ENCODE peak calls at places on chromosome 9, in four cellular contexts. W is neuronal stem cell, E is neural crest cell, B is left ventricle myocardium inferior. Q is an unnamed sample.

GRCh38 chr9:82168585-82168984 is 180.0 kb downstream of the SPATA31D1 start:
- DNase-seq in W (no peak), E (no peak), B (no peak), Q (no peak)

GRCh38 chr9:129164246-129164930 is 13.7 kb downstream of the IER5L start:
- DNase-seq in W (no peak), E (no peak), B (no peak), Q (no peak)

GRCh38 chr9:136465500-136466154 is 17.2 kb downstream of the SEC16A start:
- DNase-seq in W (no peak), E (no peak), B (no peak), Q (no peak)

GRCh38 chr9:113673726-113674125 is 202.4 kb upstream of the ZNF618 start:
- DNase-seq in W (no peak), E (no peak), B (no peak), Q (no peak)

GRCh38 chr9:115941561-115942315 is 211.9 kb upstream of the PAPPA start:
- DNase-seq in W (no peak), E (no peak), B (no peak), Q (no peak)

GRCh38 chr9:76218151-76218867 is 175.9 kb downstream of the RFK start:
- DNase-seq in W (no peak), E (no peak), B (no peak), Q (no peak)

GRCh38 chr9:81537964-81538363 is 151.4 kb downstream of the TLE1 start:
- DNase-seq in W (no peak), E (no peak), B (no peak), Q (no peak)

GRCh38 chr9:133374612-133375115 is 1.2 kb downstream of the SURF4 start:
- DNase-seq in W (no peak), E (no peak), B (no peak), Q (no peak)

GRCh38 chr9:84990416-84990815 is 320.9 kb downstream of the NTRK2 start:
- DNase-seq in W (no peak), E (no peak), B (no peak), Q (no peak)

GRCh38 chr9:35350827-35351549 is 138.9 kb upstream of the RUSC2 start:
- DNase-seq in W (no peak), E (no peak), B (no peak), Q (no peak)

GRCh38 chr9:110969971-110970381 is 68.3 kb downstream of the LPAR1 start:
- DNase-seq in W (no peak), E (no peak), B (no peak), Q (no peak)

GRCh38 chr9:87340391-87340790 is 157.3 kb upstream of the DAPK1 start:
- DNase-seq in W (no peak), E (no peak), B (no peak), Q (no peak)

GRCh38 chr9:30505311-30505710 is 1879.1 kb upstream of the ACO1 start:
- DNase-seq in W (no peak), E (no peak), B (no peak), Q (no peak)

GRCh38 chr9:99677281-99677680 is 144.4 kb upstream of the NR4A3 start:
- DNase-seq in W (no peak), E (no peak), B (no peak), Q (no peak)

GRCh38 chr9:68455436-68455835 is 85.2 kb downstream of the TMEM252 start:
- DNase-seq in W (no peak), E (no peak), B (no peak), Q (no peak)

GRCh38 chr9:111902396-111903147 is 6.0 kb downstream of the UGCG start:
- DNase-seq in W (no peak), E (no peak), B (no peak), Q (no peak)

GRCh38 chr9:134592819-134593200 is 48.8 kb upstream of the COL5A1 start:
- DNase-seq in W (no peak), E (no peak), B (no peak), Q (no peak)

GRCh38 chr9:95078516-95078915 is 239.0 kb downstream of the FANCC start:
- DNase-seq in W (no peak), E (no peak), B (no peak), Q (peak; percentile 28)

GRCh38 chr9:127133739-127134167 is 11.3 kb upstream of the ANGPTL2 start:
- DNase-seq in W (no peak), E (no peak), B (peak; percentile 73), Q (peak; percentile 34)

GRCh38 chr9:3894764-3895163 is 369.0 kb upstream of the RFX3 start:
- DNase-seq in W (no peak), E (no peak), B (no peak), Q (no peak)

GRCh38 chr9:106771618-106772017 is 91.3 kb upstream of the ZNF462 start:
- DNase-seq in W (no peak), E (no peak), B (peak; percentile 26), Q (peak; percentile 54)

GRCh38 chr9:18568969-18569368 is 95.0 kb downstream of the ADAMTSL1 start:
- DNase-seq in W (no peak), E (no peak), B (no peak), Q (no peak)

GRCh38 chr9:17843236-17843635 is 264.4 kb downstream of the SH3GL2 start:
- DNase-seq in W (no peak), E (no peak), B (no peak), Q (no peak)

GRCh38 chr9:135214706-135215105 is 127.2 kb downstream of the OLFM1 start:
- DNase-seq in W (no peak), E (no peak), B (no peak), Q (no peak)

GRCh38 chr9:7938092-7938491 is 138.5 kb upstream of the DMAC1 start:
- DNase-seq in W (no peak), E (no peak), B (no peak), Q (no peak)

GRCh38 chr9:2838356-2838983 is 5.4 kb downstream of the PUM3 start:
- DNase-seq in W (no peak), E (no peak), B (no peak), Q (no peak)

GRCh38 chr9:91092214-91092613 is 269.5 kb downstream of the AUH start:
- DNase-seq in W (no peak), E (no peak), B (no peak), Q (no peak)

GRCh38 chr9:97740848-97741821 is 44.0 kb upstream of the XPA start:
- DNase-seq in W (peak; percentile 75), E (peak; percentile 60), B (peak; percentile 65), Q (peak; percentile 50)

GRCh38 chr9:129907196-129907595 is 71.9 kb downstream of the USP20 start:
- DNase-seq in W (no peak), E (no peak), B (no peak), Q (no peak)

GRCh38 chr9:1047605-1048235 is 2.4 kb upstream of the DMRT2 start:
- DNase-seq in W (no peak), E (no peak), B (no peak), Q (no peak)

GRCh38 chr9:72315510-72316287 is 49.3 kb downstream of the ZFAND5 start:
- DNase-seq in W (peak; percentile 41), E (no peak), B (no peak), Q (no peak)

GRCh38 chr9:33446507-33447403 is 638 bp downstream of the AQP3 start:
- DNase-seq in W (no peak), E (no peak), B (peak; percentile 33), Q (peak; percentile 94)

GRCh38 chr9:127393680-127394079 is 3.3 kb upstream of the SLC2A8 start:
- DNase-seq in W (no peak), E (no peak), B (no peak), Q (no peak)

GRCh38 chr9:136623849-136624183 is 38.9 kb upstream of the EGFL7 start:
- DNase-seq in W (no peak), E (no peak), B (no peak), Q (no peak)

GRCh38 chr9:121857941-121858340 is 206.5 kb downstream of the DAB2IP start:
- DNase-seq in W (no peak), E (no peak), B (no peak), Q (no peak)

GRCh38 chr9:69519470-69520240 is 152.5 kb downstream of the APBA1 start:
- DNase-seq in W (no peak), E (no peak), B (no peak), Q (no peak)

GRCh38 chr9:82332018-82332773 is 343.6 kb downstream of the SPATA31D1 start:
- DNase-seq in W (no peak), E (no peak), B (no peak), Q (no peak)

GRCh38 chr9:76219555-76220151 is 174.6 kb downstream of the RFK start:
- DNase-seq in W (no peak), E (no peak), B (no peak), Q (no peak)

GRCh38 chr9:128027166-128027539 is 40.0 kb downstream of the NAIF1 start:
- DNase-seq in W (no peak), E (no peak), B (no peak), Q (no peak)

GRCh38 chr9:21626493-21626892 is 144.4 kb upstream of the IFNE start:
- DNase-seq in W (no peak), E (no peak), B (no peak), Q (no peak)